ENCODE peak calls at places on chromosomes 12 and 14, in seven cellular contexts. I is dorsolateral prefrontal cortex, X is Peyer's patch, R is astrocyte, H is HepG2, L is uterus, Z is stomach. U is an unnamed sample.

GRCh38 chr12:131357152-131357747 is 353.6 kb upstream of the SFSWAP start:
- DNase-seq in X (no peak), H (no peak), L (no peak), R (no peak), I (no peak), Z (no peak), U (no peak)

GRCh38 chr14:74888164-74889158 is 6.7 kb downstream of the DLST start:
- DNase-seq in X (no peak), H (no peak), I (no peak), R (peak), L (no peak), Z (no peak), U (no peak)

GRCh38 chr14:80095623-80096022 is 115.7 kb downstream of the DIO2 start:
- DNase-seq in Z (no peak), L (no peak), I (no peak), H (no peak), X (no peak), R (peak), U (no peak)

GRCh38 chr12:130405332-130405731 is 67.6 kb downstream of the PIWIL1 start:
- DNase-seq in L (no peak), I (no peak), Z (no peak), R (no peak), X (no peak), H (no peak), U (no peak)

GRCh38 chr12:60930146-60930545 is 1330.1 kb upstream of the USP15 start:
- DNase-seq in X (no peak), L (no peak), R (no peak), H (no peak), Z (no peak), I (no peak), U (no peak)

GRCh38 chr14:31096255-31096654 is 70.1 kb upstream of the STRN3 start:
- DNase-seq in R (peak), Z (no peak), H (no peak), L (no peak), X (no peak), I (no peak), U (no peak)

GRCh38 chr14:81125536-81125935 is 95.2 kb downstream of the GTF2A1 start:
- DNase-seq in R (no peak), Z (no peak), H (no peak), I (no peak), X (no peak), L (no peak), U (no peak)

GRCh38 chr12:25072901-25073645 is 121.9 kb downstream of the DNAI7 start:
- DNase-seq in L (no peak), H (no peak), X (no peak), I (no peak), Z (no peak), R (no peak), U (no peak)

GRCh38 chr14:21913759-21914158 is 240.1 kb upstream of the OR4E1 start:
- DNase-seq in L (no peak), R (peak), X (no peak), I (no peak), Z (peak), H (peak), U (peak)

GRCh38 chr12:67811437-67812361 is 163.2 kb downstream of the DYRK2 start:
- DNase-seq in I (no peak), R (peak), H (no peak), Z (no peak), X (no peak), L (no peak), U (no peak)

GRCh38 chr12:16407332-16407731 is 59.9 kb downstream of the MGST1 start:
- DNase-seq in L (no peak), I (no peak), H (no peak), Z (no peak), X (no peak), R (no peak), U (no peak)

GRCh38 chr12:48351022-48351708 is 446 bp upstream of the ZNF641 start:
- DNase-seq in H (peak), L (peak), R (peak), X (no peak), I (peak), Z (peak), U (no peak)

GRCh38 chr12:89733579-89734201 is 25.1 kb upstream of the ATP2B1 start:
- DNase-seq in X (no peak), R (peak), Z (no peak), L (no peak), I (no peak), H (no peak), U (no peak)

GRCh38 chr14:73786632-73786941 is 65.0 kb upstream of the PTGR2 start:
- DNase-seq in L (peak), X (no peak), I (no peak), Z (peak), H (no peak), R (no peak), U (no peak)

GRCh38 chr14:64760146-64760755 is 56.0 kb downstream of the PLEKHG3 start:
- DNase-seq in X (peak), Z (peak), R (peak), L (no peak), I (peak), H (peak), U (peak)

GRCh38 chr14:101875726-101876268 is 88.6 kb upstream of the DYNC1H1 start:
- DNase-seq in X (no peak), R (no peak), H (no peak), Z (no peak), L (no peak), I (no peak), U (no peak)

GRCh38 chr14:56002316-56002715 is 115.9 kb upstream of the PELI2 start:
- DNase-seq in I (no peak), Z (no peak), R (peak), X (no peak), H (no peak), L (no peak), U (no peak)

GRCh38 chr14:76413962-76414665 is 38.2 kb downstream of the ESRRB start:
- DNase-seq in Z (no peak), H (no peak), I (no peak), X (no peak), R (no peak), L (no peak), U (no peak)

GRCh38 chr12:55705802-55706402 is 1.8 kb downstream of the ITGA7 start:
- DNase-seq in I (no peak), H (no peak), Z (no peak), R (no peak), X (no peak), L (no peak), U (no peak)
- H3K27ac ChIP-seq in I (peak), H (no peak), Z (peak), R (no peak), X (peak), L (peak), U (no peak)

GRCh38 chr12:49904601-49905000 is 901 bp upstream of the FAIM2 start:
- DNase-seq in H (no peak), I (no peak), R (no peak), Z (no peak), X (peak), L (no peak), U (no peak)

GRCh38 chr12:49909328-49909727 is 5.6 kb upstream of the FAIM2 start:
- DNase-seq in I (no peak), H (no peak), Z (no peak), X (no peak), L (no peak), R (no peak), U (no peak)

GRCh38 chr12:49905718-49906314 is 2.1 kb upstream of the FAIM2 start:
- DNase-seq in R (no peak), L (no peak), H (no peak), X (peak), I (no peak), Z (no peak), U (no peak)

GRCh38 chr12:49909826-49910225 is 6.1 kb upstream of the FAIM2 start:
- DNase-seq in H (peak), Z (peak), X (no peak), R (peak), L (peak), I (no peak), U (no peak)

GRCh38 chr12:49907352-49907751 is 3.7 kb upstream of the FAIM2 start:
- DNase-seq in X (no peak), I (no peak), H (no peak), L (no peak), R (no peak), Z (no peak), U (no peak)
- TF ChIP-seq CTCF in X (no peak), I (no peak), H (no peak), L (no peak), R (no peak), Z (no peak), U (no peak)

DNA sequence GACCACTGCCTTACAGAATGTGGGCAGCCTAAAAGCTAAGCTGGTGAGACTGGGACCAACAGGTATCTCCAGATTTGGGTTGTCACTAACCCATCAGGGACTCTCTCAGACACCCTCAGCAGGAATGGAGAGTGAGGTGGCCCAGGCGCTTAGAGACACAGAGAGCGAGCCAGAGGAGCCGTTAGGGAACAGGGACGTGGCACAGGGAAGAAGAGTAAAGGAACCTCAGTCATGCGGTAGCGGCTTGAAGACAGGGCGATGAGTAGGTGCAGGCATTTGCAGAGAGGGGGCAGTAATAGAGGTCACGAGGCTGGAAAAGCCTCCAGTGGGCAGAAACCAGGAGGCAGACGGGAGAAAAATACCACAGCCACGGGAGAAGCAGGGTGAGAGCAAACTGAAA is 158.0 kb upstream of the CCND2 start:
- DNase-seq in L (no peak), R (no peak), Z (no peak), H (no peak), X (no peak), I (no peak), U (no peak)
- H3K27ac ChIP-seq in L (no peak), R (no peak), Z (no peak), H (no peak), X (no peak), I (no peak), U (no peak)

DNA sequence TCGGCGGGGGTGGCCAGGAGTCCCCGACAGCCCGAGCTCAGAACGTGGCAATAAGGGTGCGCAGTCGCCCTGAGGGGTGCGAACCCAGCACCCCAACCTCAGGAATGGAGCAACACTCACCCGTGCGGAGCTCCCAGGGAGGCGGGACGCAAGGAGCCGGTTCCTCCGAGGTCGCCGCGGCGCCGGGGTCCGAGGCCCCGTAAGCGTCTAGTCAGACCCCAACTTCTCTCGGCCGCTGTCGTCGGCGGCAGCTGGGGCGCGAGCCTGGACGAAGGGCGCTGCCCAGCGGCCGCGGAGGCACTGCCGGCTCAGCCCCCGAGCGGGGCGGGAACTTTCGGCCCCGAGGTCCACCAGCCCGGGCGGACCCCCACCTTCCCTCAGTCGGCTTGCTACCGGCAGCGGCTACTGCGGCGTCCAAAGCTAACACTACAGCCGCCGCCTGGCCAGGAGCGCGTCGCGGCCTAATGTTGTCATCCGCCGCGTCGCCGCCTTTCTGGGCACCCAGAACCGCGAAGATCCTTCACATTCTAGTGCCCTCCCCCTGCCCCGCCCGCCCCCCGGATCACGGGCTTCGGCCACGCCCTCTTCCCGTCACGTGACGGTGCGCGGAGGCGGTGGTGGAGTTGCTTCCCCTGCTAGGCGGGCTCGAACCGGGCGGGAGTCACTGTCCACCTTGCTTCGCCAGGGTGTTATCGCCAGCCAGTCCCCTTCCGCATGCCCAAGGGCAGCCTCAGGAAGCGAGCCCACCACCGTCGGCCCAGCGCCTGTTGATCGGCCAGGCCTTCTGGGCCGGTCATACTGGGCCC is at the start of gene OSBPL8:
- DNase-seq in L (peak), I (peak), H (peak), X (peak), R (peak), Z (peak), U (peak)
- TF ChIP-seq CTCF in L (peak), I (no peak), H (peak), X (peak), R (no peak), Z (peak), U (no peak)

GRCh38 chr12:113211160-113211559 is 10.1 kb upstream of the TPCN1 start:
- DNase-seq in X (no peak), H (no peak), R (no peak), I (no peak), L (no peak), Z (no peak), U (no peak)

GRCh38 chr12:113204806-113205205 is 16.5 kb upstream of the TPCN1 start:
- DNase-seq in L (no peak), H (no peak), I (no peak), R (no peak), X (no peak), Z (no peak), U (no peak)

GRCh38 chr12:113207621-113208040 is 13.6 kb upstream of the TPCN1 start:
- DNase-seq in X (no peak), Z (no peak), R (no peak), H (no peak), I (no peak), L (no peak), U (no peak)

GRCh38 chr12:113203852-113204760 is 17.2 kb upstream of the TPCN1 start:
- DNase-seq in H (peak), L (no peak), X (no peak), Z (no peak), I (no peak), R (no peak), U (no peak)

DNA sequence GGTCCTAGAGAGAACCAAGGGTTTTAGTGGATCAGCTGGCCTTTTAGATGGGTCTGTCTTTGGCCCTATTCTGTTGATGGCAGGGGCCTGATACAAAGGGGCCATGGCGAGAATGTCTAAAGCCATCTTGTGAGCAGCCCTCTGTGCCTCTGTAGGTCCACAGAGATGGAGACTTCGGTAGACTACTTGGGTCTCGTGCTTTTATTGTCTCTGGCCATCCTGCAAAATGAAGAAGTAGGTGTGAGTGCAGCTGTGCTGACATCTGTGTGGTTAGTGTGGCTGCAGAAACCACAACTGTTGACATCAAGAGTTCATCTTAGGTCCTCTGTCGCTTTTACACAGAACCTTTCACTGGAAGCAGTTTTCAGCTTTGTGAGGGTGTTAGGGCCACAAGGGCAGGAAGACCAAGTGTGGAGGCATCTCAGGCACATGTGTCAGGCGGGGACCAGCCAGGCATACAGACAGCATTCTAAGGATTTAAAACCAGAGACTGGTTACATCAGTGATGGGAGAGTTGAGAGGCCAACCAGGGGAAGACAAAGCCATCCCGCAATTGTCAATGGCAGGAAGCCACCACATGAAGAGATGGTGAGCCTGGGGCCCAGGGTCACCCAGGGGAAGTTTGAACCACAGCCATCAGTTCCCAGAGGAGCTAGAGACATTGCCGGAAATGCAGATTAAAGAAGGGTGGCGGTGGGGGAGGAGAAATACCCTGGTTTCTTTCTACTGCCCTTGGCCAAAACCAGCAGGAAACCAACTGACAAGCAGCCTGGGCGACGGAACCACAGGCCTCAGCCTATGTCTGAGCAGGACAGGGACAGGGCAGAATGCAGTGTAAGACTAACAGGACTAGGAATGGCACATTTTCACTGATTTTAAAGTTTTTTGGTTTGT is 13.0 kb upstream of the TPCN1 start:
- DNase-seq in X (no peak), R (no peak), H (no peak), L (no peak), Z (peak), I (no peak), U (no peak)
- H3K27ac ChIP-seq in X (peak), R (no peak), H (no peak), L (no peak), Z (peak), I (no peak), U (peak)

GRCh38 chr14:24315807-24316596 is 4.7 kb downstream of the LTB4R start:
- DNase-seq in H (peak), X (peak), R (no peak), Z (peak), I (no peak), L (peak), U (no peak)
- TF ChIP-seq CTCF in H (peak), X (peak), R (no peak), Z (peak), I (no peak), L (peak), U (no peak)

U was measured in CD4-positive, alpha-beta T cell.